ENCODE peak calls at places on chromosomes 13 and 19, in five cellular contexts. M is ovary, L is OCI-LY7, P is IMR-90, N is lung. E is an unnamed sample. For H3K36me3, the result is how much of the 10 kb centered on the place peaks cover.

GRCh38 chr13:36981156-36981743 is 17.9 kb downstream of the ALG5 start:
- DNase-seq in M (no peak), N (no peak), P (peak), L (peak), E (peak)

GRCh38 chr13:36131215-36131930 is at the start of gene DCLK1:
- DNase-seq in M (peak), L (no peak), N (peak), P (no peak), E (no peak)

GRCh38 chr19:32200312-32201038 is 144.9 kb upstream of the ZNF507 start:
- DNase-seq in L (no peak), M (no peak), P (no peak), N (peak), E (no peak)

GRCh38 chr13:113930711-113931637 is 42.9 kb downstream of the C13orf46 start:
- DNase-seq in N (no peak), P (no peak), L (no peak), M (peak), E (no peak)

GRCh38 chr13:29118471-29118870 is 298.3 kb downstream of the MTUS2 start:
- DNase-seq in L (no peak), N (no peak), P (no peak), M (no peak), E (no peak)

GRCh38 chr13:108961542-108962125 is 332.2 kb downstream of the MYO16 start:
- DNase-seq in M (no peak), N (no peak), P (peak), L (peak), E (peak)

GRCh38 chr19:13597625-13598024 is 91.3 kb upstream of the CACNA1A start:
- DNase-seq in P (peak), L (peak), M (peak), N (peak), E (peak)

GRCh38 chr13:36258831-36259230 is 38.8 kb downstream of the CCDC169 start:
- DNase-seq in L (no peak), P (no peak), N (no peak), M (no peak), E (no peak)

GRCh38 chr19:44747739-44748425 is 626 bp upstream of the BCL3 start:
- DNase-seq in N (peak), M (peak), L (no peak), P (peak), E (peak)

GRCh38 chr19:32201661-32202060 is 143.7 kb upstream of the ZNF507 start:
- DNase-seq in P (no peak), L (no peak), N (peak), M (no peak), E (no peak)

GRCh38 chr13:25692156-25692555 is 320.4 kb downstream of the ATP8A2 start:
- DNase-seq in M (no peak), P (no peak), N (no peak), L (no peak), E (no peak)

GRCh38 chr13:35953537-35954206 is 177.5 kb downstream of the DCLK1 start:
- DNase-seq in P (peak), N (peak), L (peak), M (peak), E (peak)

GRCh38 chr13:98978280-98978679 is 416 bp upstream of the DOCK9 start:
- DNase-seq in M (no peak), N (no peak), P (peak), L (no peak), E (peak)

GRCh38 chr13:71786815-71787214 is 80.2 kb downstream of the DACH1 start:
- DNase-seq in L (no peak), N (no peak), P (no peak), M (no peak), E (no peak)

GRCh38 chr13:19860884-19861655 is 2.4 kb downstream of the ZMYM5 start:
- DNase-seq in L (peak), N (no peak), M (no peak), P (peak), E (peak)

GRCh38 chr19:48715681-48716171 is 3.8 kb downstream of the MAMSTR start:
- DNase-seq in P (no peak), L (no peak), N (no peak), M (peak), E (no peak)

GRCh38 chr13:90696656-90697055 is 650.8 kb upstream of the MIR17HG start:
- DNase-seq in N (no peak), P (peak), L (no peak), M (no peak), E (peak)

GRCh38 chr13:87661471-87661870 is 9.7 kb upstream of the SLITRK5 start:
- DNase-seq in M (no peak), P (peak), N (no peak), L (no peak), E (peak)

GRCh38 chr13:55761986-55762385 is 1378.7 kb upstream of the PRR20A start:
- DNase-seq in P (no peak), N (no peak), M (no peak), L (no peak), E (no peak)

GRCh38 chr19:12194827-12195500 is 32.1 kb downstream of the ZNF136 start:
- DNase-seq in L (no peak), N (peak), M (peak), P (peak), E (peak)

GRCh38 chr13:46668302-46668720 is 115.3 kb downstream of the LRCH1 start:
- DNase-seq in L (peak), P (peak), N (peak), M (peak), E (peak)

GRCh38 chr19:15113245-15114152 is 6.3 kb downstream of the SYDE1 start:
- DNase-seq in N (no peak), P (no peak), M (no peak), L (no peak), E (no peak)

GRCh38 chr13:83620535-83621220 is 261.6 kb downstream of the SLITRK1 start:
- DNase-seq in P (peak), M (no peak), N (no peak), L (no peak), E (peak)

GRCh38 chr13:36848228-36848982 is 29.4 kb downstream of the RFXAP start:
- DNase-seq in N (no peak), P (peak), L (peak), M (no peak), E (no peak)

GRCh38 chr13:44309771-44310767 is 63.6 kb upstream of the SERP2 start:
- DNase-seq in L (no peak), M (no peak), N (no peak), P (no peak), E (peak)

GRCh38 chr19:13459351-13459750 is 46.9 kb downstream of the CACNA1A start:
- DNase-seq in N (no peak), P (no peak), M (no peak), L (no peak), E (no peak)

GRCh38 chr19:4379383-4380253 is 20.7 kb downstream of the SH3GL1 start:
- DNase-seq in N (peak), L (peak), M (no peak), P (peak), E (peak)

GRCh38 chr19:23402388-23402787 is 7.1 kb upstream of the ZNF91 start:
- DNase-seq in M (no peak), N (no peak), P (no peak), L (no peak), E (no peak)

GRCh38 chr13:59247166-59247565 is 916.6 kb downstream of the DIAPH3 start:
- DNase-seq in N (no peak), L (no peak), P (no peak), M (no peak), E (no peak)

GRCh38 chr19:41691268-41691970 is 3.3 kb upstream of the CEACAM7 start:
- DNase-seq in N (no peak), M (no peak), L (no peak), P (no peak), E (peak)

GRCh38 chr13:102651392-102651791 is 43.5 kb downstream of the METTL21C start:
- DNase-seq in L (no peak), M (no peak), P (peak), N (no peak), E (peak)

GRCh38 chr19:29259153-29259552 is 46.2 kb upstream of the UQCRFS1 start:
- DNase-seq in P (no peak), M (no peak), L (peak), N (no peak), E (no peak)
- TF ChIP-seq CTCF in P (peak), M (no peak), L (peak), N (no peak), E (no peak)

DNA sequence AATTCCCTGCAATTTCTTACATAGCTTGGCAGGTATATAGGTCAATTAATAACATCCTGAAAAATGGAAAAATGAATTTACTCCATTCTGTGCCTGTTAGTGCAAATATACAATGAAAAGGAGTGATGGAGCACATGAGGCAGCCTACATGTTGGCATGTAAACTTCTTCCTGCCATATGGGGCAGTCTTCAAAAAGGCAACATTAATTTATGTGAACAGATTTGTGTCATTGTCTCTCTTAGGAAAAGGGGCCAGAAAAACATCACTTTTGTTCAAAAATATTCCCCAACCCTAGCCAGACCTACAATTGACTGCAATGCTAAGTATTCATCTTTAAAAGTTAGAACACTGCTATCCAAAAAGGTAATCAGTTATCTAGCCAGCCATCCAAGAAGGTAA is 332.2 kb downstream of the TBC1D4 start:
- DNase-seq in L (no peak), M (no peak), P (no peak), N (no peak), E (no peak)
- H3K4me3 ChIP-seq in L (no peak), M (no peak), P (no peak), N (no peak), E (no peak)

GRCh38 chr19:16227837-16228636 is 30.3 kb downstream of the AP1M1 start:
- DNase-seq in N (no peak), P (no peak), M (no peak), L (no peak), E (no peak)
- H3K36me3 ChIP-seq in N (half or more), P (half or more), M (under half), L (half or more), E (under half)

DNA sequence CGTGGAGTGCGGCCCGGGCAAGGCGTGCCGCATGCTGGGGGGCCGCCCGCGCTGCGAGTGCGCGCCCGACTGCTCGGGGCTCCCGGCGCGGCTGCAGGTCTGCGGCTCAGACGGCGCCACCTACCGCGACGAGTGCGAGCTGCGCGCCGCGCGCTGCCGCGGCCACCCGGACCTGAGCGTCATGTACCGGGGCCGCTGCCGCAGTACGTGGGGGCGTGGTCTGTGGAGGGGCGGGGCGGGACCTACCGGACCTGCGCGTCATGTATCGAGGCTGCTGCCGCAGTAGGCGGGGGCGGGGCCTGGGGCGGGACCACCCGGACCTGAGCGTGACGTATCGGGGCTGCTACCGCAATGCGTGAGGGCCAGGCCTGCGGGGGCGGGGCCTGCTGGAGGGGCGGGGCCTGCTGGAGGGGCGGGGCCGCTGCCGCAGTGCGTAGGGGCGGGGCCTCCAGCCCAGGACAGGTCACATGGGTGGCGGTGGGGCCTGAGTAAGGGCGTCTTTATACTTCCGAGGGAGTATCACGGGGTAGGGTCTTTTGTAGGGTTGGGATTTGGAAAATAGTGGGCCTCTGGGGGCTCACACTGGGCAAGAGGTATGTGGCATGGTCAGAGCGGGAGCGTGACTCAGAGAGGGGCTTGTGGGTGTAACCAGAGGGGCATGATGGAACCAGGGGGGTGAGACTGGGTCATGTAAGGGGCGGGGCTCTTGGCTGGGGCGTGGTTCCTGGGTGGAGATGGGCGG is 4.3 kb downstream of the FSTL3 start:
- DNase-seq in L (peak), P (peak), N (peak), M (peak), E (peak)
- TF ChIP-seq CTCF in L (peak), P (peak), N (peak), M (peak), E (peak)

DNA sequence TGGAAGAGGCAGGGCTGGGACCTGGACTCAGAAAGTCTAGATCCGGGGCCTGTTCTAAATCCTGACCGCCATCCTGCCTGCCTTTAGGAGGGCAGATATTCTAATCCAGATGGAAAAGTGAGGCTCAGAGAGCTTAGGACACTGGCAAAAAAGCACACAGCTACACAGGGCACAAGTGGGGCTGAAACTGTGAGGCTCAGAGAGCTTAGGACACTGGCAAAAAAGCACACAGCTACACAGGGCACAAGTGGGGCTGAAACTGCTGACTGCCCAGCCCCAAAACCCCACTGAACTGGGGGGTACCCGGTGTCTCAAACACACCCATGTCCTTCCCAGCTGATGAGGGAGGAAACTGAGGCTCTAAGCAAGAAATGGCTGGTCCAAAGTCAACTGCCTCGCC is 2.0 kb downstream of the AKT1S1 start:
- DNase-seq in P (no peak), L (no peak), N (no peak), M (no peak), E (no peak)
- H3K4me3 ChIP-seq in P (peak), L (peak), N (no peak), M (peak), E (no peak)

GRCh38 chr19:19343762-19344161 is 23.1 kb downstream of the MAU2 start:
- DNase-seq in L (no peak), M (no peak), P (no peak), N (no peak), E (no peak)
- H3K36me3 ChIP-seq in L (half or more), M (under half), P (half or more), N (half or more), E (under half)

GRCh38 chr19:6663236-6664187 is 6.4 kb downstream of the TNFSF14 start:
- DNase-seq in N (no peak), M (no peak), L (no peak), P (no peak), E (no peak)

GRCh38 chr19:6662692-6663091 is 7.3 kb downstream of the TNFSF14 start:
- DNase-seq in M (no peak), P (no peak), N (no peak), L (no peak), E (no peak)

GRCh38 chr19:6664916-6665315 is 5.0 kb downstream of the TNFSF14 start:
- DNase-seq in M (no peak), N (no peak), P (no peak), L (no peak), E (no peak)

DNA sequence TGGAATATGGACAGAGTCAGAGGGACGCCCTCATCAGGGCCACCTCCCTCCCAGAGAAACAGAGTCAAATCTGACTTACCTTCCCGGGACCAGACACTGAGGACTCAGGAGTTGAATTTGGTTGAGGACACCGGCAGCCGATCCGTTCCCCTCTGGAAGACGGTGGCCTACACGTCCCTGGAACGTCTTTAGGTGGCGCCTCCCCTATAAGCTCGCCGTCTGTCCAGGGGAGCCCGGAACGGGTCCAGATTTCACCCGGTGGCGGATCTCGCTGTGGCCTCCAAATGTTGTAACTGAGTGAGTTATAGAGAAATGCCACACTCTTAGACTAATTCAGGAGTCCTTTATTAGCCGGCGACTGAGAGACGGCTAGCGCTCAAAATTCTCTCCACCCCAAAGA is 9.0 kb downstream of the TNFSF14 start:
- DNase-seq in P (no peak), M (peak), L (no peak), N (no peak), E (no peak)
- TF ChIP-seq CTCF in P (no peak), M (no peak), L (no peak), N (no peak), E (no peak)

DNA sequence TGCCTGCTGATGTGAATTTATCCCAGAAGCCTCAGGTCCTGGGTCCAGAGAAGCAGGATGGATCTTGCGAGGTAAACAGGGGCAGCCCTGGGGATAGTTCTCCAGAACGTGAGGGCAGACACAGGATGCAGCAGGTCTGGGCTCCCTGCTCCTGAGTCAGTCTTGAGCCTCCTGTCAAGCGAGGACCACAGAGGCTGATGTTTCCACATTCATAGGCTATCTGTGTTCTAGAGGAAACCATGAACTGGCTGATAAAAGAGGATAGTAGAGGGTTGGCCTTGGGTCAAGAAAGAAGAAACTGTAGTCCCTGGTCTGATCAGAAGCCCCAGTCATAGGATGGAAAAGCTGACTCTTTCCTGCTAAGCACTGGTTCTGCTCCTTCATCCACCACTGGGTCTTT is 2.2 kb downstream of the ZNF175 start:
- DNase-seq in P (peak), L (no peak), N (no peak), M (no peak), E (no peak)
- H3K4me3 ChIP-seq in P (no peak), L (no peak), N (no peak), M (no peak), E (no peak)

GRCh38 chr19:45848922-45849321 is 14.0 kb downstream of the SYMPK start:
- DNase-seq in L (peak), P (no peak), N (no peak), M (no peak), E (no peak)

GRCh38 chr19:45842198-45842597 is 20.7 kb downstream of the SYMPK start:
- DNase-seq in M (no peak), N (no peak), P (no peak), L (no peak), E (no peak)

GRCh38 chr19:45852941-45853340 is 10.0 kb downstream of the SYMPK start:
- DNase-seq in P (no peak), M (no peak), L (no peak), N (peak), E (no peak)

GRCh38 chr19:45852145-45852750 is 10.7 kb downstream of the SYMPK start:
- DNase-seq in P (no peak), L (no peak), N (no peak), M (no peak), E (no peak)

DNA sequence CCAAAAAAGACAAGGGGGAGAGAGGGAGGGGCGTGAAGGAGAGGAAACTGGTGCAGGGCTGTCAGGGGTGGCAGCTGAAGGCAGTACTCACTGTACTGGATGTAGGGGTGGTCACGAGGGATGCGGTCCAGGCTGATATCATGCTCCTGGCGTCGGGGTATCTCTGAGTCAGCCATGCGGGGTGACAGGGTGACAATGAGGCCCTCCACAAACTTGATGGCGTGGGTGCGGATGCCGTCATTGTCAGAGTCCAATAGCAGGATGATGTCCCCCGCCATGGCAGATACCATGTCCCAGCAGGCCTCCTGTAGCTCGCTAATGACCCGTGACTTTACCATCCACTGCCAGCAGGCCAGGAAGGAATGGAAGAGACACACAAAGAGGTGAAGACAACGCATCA is 15.3 kb downstream of the SYMPK start:
- DNase-seq in P (no peak), N (no peak), L (no peak), M (no peak), E (no peak)
- H3K36me3 ChIP-seq in P (half or more), N (half or more), L (half or more), M (under half), E (under half)